ENCODE peak calls at places on chromosomes 3 and 15, in seven cellular contexts. D is M059J; P is H4; E is NCI-H510A treated with DMSO at 0.1 percent for 48 hours; R is HTR-8/SVneo; V is left cardiac atrium; L is activated naive CD8-positive, alpha-beta T cell treated with anti-CD3 and anti-CD28 coated beads, Interleukin-2, amount 10 ng/mL, durations not matched to agents 7 days and 5 days. I is an unnamed sample.

GRCh38 chr15:84797212-84797611 is 19.9 kb upstream of the ALPK3 start:
- DNase-seq in D (peak), P (no peak), E (no peak), R (no peak), V (no peak), L (no peak), I (no peak)

GRCh38 chr3:52140000-52140399 is 14.2 kb downstream of the POC1A start:
- DNase-seq in D (no peak), P (no peak), E (no peak), R (no peak), V (peak), L (no peak), I (no peak)

GRCh38 chr3:72032435-72033118 is 247.6 kb upstream of the PROK2 start:
- DNase-seq in D (no peak), P (peak), E (no peak), R (no peak), V (peak), L (no peak), I (no peak)

GRCh38 chr3:146227486-146227885 is 23.4 kb downstream of the PLSCR4 start:
- DNase-seq in D (no peak), P (no peak), E (no peak), R (no peak), V (no peak), L (no peak), I (no peak)

GRCh38 chr3:112377418-112378071 is 44.6 kb downstream of the CD200 start:
- DNase-seq in D (peak), P (no peak), E (no peak), R (no peak), V (no peak), L (no peak), I (no peak)

GRCh38 chr3:141237701-141238521 is 6.3 kb downstream of the PXYLP1 start:
- DNase-seq in D (peak), P (no peak), E (peak), R (no peak), V (peak), L (no peak), I (peak)

GRCh38 chr3:187077537-187077936 is 61.8 kb downstream of the RPL39L start:
- DNase-seq in D (no peak), P (no peak), E (no peak), R (no peak), V (no peak), L (no peak), I (no peak)

GRCh38 chr3:177213806-177214528 is 16.7 kb upstream of the TBL1XR1 start:
- DNase-seq in D (no peak), P (no peak), E (no peak), R (no peak), V (no peak), L (no peak), I (no peak)

GRCh38 chr3:3893590-3893989 is 94.4 kb downstream of the LRRN1 start:
- DNase-seq in D (no peak), P (no peak), E (no peak), R (no peak), V (no peak), L (no peak), I (no peak)

GRCh38 chr3:66762888-66763287 is 235.2 kb upstream of the KBTBD8 start:
- DNase-seq in D (no peak), P (no peak), E (no peak), R (no peak), V (no peak), L (no peak), I (no peak)

GRCh38 chr3:52004158-52004787 is 8.6 kb upstream of the RPL29 start:
- DNase-seq in D (no peak), P (no peak), E (no peak), R (peak), V (peak), L (no peak), I (no peak)